ENCODE peak calls at places on chromosomes 13 and 19, in four cellular contexts. W is OCI-LY7; T is CD8-positive, alpha-beta T cell; G is skeletal muscle cell. H is an unnamed sample.

GRCh38 chr13:98026457-98026857 is 73.0 kb downstream of the IPO5 start:
- DNase-seq in G (peak; percentile 36), T (no peak), W (no peak), H (no peak)

GRCh38 chr13:48858523-48858922 is 117.2 kb upstream of the FNDC3A start:
- DNase-seq in G (no peak), W (no peak), T (no peak), H (no peak)

GRCh38 chr19:46610851-46611770 is 10.0 kb downstream of the CALM3 start:
- DNase-seq in T (no peak), W (peak; percentile 39), G (no peak), H (no peak)

GRCh38 chr19:52785506-52785905 is 1.1 kb downstream of the ZNF600 start:
- DNase-seq in T (no peak), G (no peak), W (no peak), H (no peak)

GRCh38 chr13:30466841-30467252 is 1.1 kb upstream of the HMGB1 start:
- DNase-seq in G (no peak), T (no peak), W (peak; percentile 81), H (no peak)

GRCh38 chr13:59880468-59880867 is 283.3 kb downstream of the DIAPH3 start:
- DNase-seq in W (no peak), G (no peak), T (no peak), H (no peak)

GRCh38 chr13:28533441-28534166 is 38.7 kb upstream of the FLT1 start:
- DNase-seq in W (no peak), G (no peak), T (no peak), H (no peak)

GRCh38 chr13:35140321-35140720 is 198.3 kb downstream of the NBEA start:
- DNase-seq in G (no peak), T (no peak), W (no peak), H (no peak)

GRCh38 chr13:107329991-107330390 is 762.1 kb upstream of the ARGLU1 start:
- DNase-seq in W (no peak), G (no peak), T (no peak), H (no peak)

GRCh38 chr19:55624109-55625003 is at the start of gene ZNF784:
- DNase-seq in G (peak; percentile 62), W (peak; percentile 97), T (peak; percentile 92), H (peak; percentile 91)

GRCh38 chr13:46655727-46656180 is 102.8 kb downstream of the LRCH1 start:
- DNase-seq in W (no peak), T (no peak), G (no peak), H (no peak)

GRCh38 chr13:110642291-110642981 is 27.1 kb downstream of the NAXD start:
- DNase-seq in W (no peak), G (no peak), T (no peak), H (no peak)

GRCh38 chr13:49980266-49980665 is 16.6 kb upstream of the TRIM13 start:
- DNase-seq in G (no peak), T (no peak), W (no peak), H (no peak)

GRCh38 chr19:49155005-49155826 is at the start of gene HRC:
- DNase-seq in G (no peak), W (no peak), T (no peak), H (peak; percentile 41)

GRCh38 chr13:95553614-95554385 is 1.3 kb downstream of the CLDN10 start:
- DNase-seq in G (no peak), T (no peak), W (no peak), H (no peak)

GRCh38 chr19:15609261-15609660 is 5.8 kb upstream of the CYP4F8 start:
- DNase-seq in T (no peak), W (no peak), G (no peak), H (no peak)

GRCh38 chr19:13699786-13700185 is 64.5 kb upstream of the MRI1 start:
- DNase-seq in W (no peak), T (no peak), G (no peak), H (no peak)

GRCh38 chr13:106997219-106997618 is 429.3 kb upstream of the ARGLU1 start:
- DNase-seq in G (no peak), W (no peak), T (no peak), H (no peak)

GRCh38 chr13:69660155-69660554 is 447.5 kb upstream of the ATXN8OS start:
- DNase-seq in G (no peak), W (peak; percentile 5), T (no peak), H (no peak)

GRCh38 chr13:63731896-63732295 is 2316.2 kb upstream of the PCDH20 start:
- DNase-seq in T (no peak), G (no peak), W (no peak), H (no peak)

GRCh38 chr19:18513868-18514267 is 8.0 kb downstream of the ELL start:
- DNase-seq in W (no peak), G (no peak), T (no peak), H (no peak)

GRCh38 chr19:51552996-51553725 is 17.9 kb upstream of the ZNF175 start:
- DNase-seq in T (peak; percentile 40), W (peak; percentile 46), G (no peak), H (no peak)

GRCh38 chr13:80590551-80590950 is 249.6 kb upstream of the SPRY2 start:
- DNase-seq in W (no peak), G (no peak), T (no peak), H (no peak)

GRCh38 chr13:44989941-44990340 is 603 bp downstream of the GPALPP1 start:
- DNase-seq in W (peak; percentile 21), T (peak; percentile 12), G (no peak), H (no peak)

GRCh38 chr19:5430237-5430636 is 25.0 kb upstream of the ZNRF4 start:
- DNase-seq in G (no peak), T (no peak), W (no peak), H (no peak)

GRCh38 chr13:47100214-47100853 is 203.5 kb upstream of the HTR2A start:
- DNase-seq in G (no peak), W (no peak), T (no peak), H (no peak)

GRCh38 chr19:56149656-56150038 is 8.6 kb downstream of the ZNF444 start:
- DNase-seq in G (no peak), T (no peak), W (no peak), H (no peak)

GRCh38 chr13:36815069-36815468 is 4.0 kb upstream of the RFXAP start:
- DNase-seq in W (peak; percentile 45), G (no peak), T (no peak), H (no peak)

GRCh38 chr13:20851844-20852402 is 50.6 kb downstream of the XPO4 start:
- DNase-seq in W (no peak), G (no peak), T (no peak), H (no peak)

GRCh38 chr13:43107780-43108179 is 84.4 kb downstream of the DNAJC15 start:
- DNase-seq in W (no peak), G (peak; percentile 31), T (no peak), H (no peak)

GRCh38 chr13:75492389-75492788 is 10.4 kb upstream of the TBC1D4 start:
- DNase-seq in T (no peak), G (no peak), W (no peak), H (no peak)

GRCh38 chr19:5585461-5586299 is 17.9 kb upstream of the TINCR start:
- DNase-seq in G (no peak), W (no peak), T (peak; percentile 18), H (no peak)

GRCh38 chr13:99191336-99191899 is 9.2 kb upstream of the UBAC2 start:
- DNase-seq in T (no peak), W (no peak), G (no peak), H (no peak)

H was measured in tibial artery.